ENCODE peak calls at places on chromosomes 1 and 21, in six cellular contexts. M, G, E, O, R and U are unnamed samples.
A peak's percentile ranks its signal among the peaks of the same experiment; 100 is the strongest.

GRCh38 chr1:207499573-207499972 is 3.6 kb downstream of the CR1 start:
- DNase-seq in M (peak; percentile 82), R (peak; percentile 71), G (peak; percentile 81), O (peak; percentile 75), E (peak; percentile 43), U (peak; percentile 65)

GRCh38 chr1:9593492-9594465 is 5.1 kb downstream of the TMEM201 start:
- DNase-seq in G (peak; percentile 49), O (peak; percentile 53), R (peak; percentile 85), M (peak; percentile 68), E (no peak), U (no peak)

GRCh38 chr1:90836345-90836679 is 119.2 kb upstream of the BARHL2 start:
- DNase-seq in M (no peak), E (no peak), G (no peak), O (no peak), R (no peak), U (no peak)

GRCh38 chr1:2072109-2072806 is 22.0 kb downstream of the PRKCZ start:
- DNase-seq in E (no peak), O (peak; percentile 42), R (peak; percentile 41), M (no peak), G (no peak), U (no peak)

GRCh38 chr1:234977891-234978396 is 150.7 kb downstream of the TOMM20 start:
- DNase-seq in E (no peak), R (no peak), M (no peak), G (peak; percentile 53), O (no peak), U (peak; percentile 69)

GRCh38 chr21:27149034-27149433 is 182.1 kb upstream of the ADAMTS5 start:
- DNase-seq in O (no peak), E (no peak), G (no peak), M (no peak), R (no peak), U (no peak)

GRCh38 chr1:151273924-151274466 is 8.1 kb upstream of the ZNF687 start:
- DNase-seq in O (no peak), G (no peak), M (no peak), R (no peak), E (no peak), U (no peak)

GRCh38 chr1:24323281-24323680 is 4.1 kb downstream of the GRHL3 start:
- DNase-seq in R (no peak), M (no peak), E (no peak), G (no peak), O (no peak), U (no peak)

GRCh38 chr1:68120136-68120791 is 69.8 kb upstream of the DIRAS3 start:
- DNase-seq in M (peak; percentile 53), E (no peak), O (no peak), G (peak; percentile 47), R (no peak), U (no peak)

GRCh38 chr1:23869818-23870217 is 1.7 kb upstream of the FUCA1 start:
- DNase-seq in G (no peak), M (no peak), O (no peak), E (no peak), R (no peak), U (no peak)

GRCh38 chr1:11822091-11822490 is 16.1 kb downstream of the CLCN6 start:
- DNase-seq in G (no peak), R (no peak), E (no peak), O (no peak), M (no peak), U (no peak)

GRCh38 chr1:45512641-45513054 is 9.0 kb downstream of the PRDX1 start:
- DNase-seq in R (peak; percentile 64), M (peak; percentile 78), G (peak; percentile 73), E (peak; percentile 31), O (no peak), U (peak; percentile 51)

GRCh38 chr1:10835423-10836421 is 39.3 kb upstream of the CASZ1 start:
- DNase-seq in O (no peak), R (no peak), E (no peak), G (peak; percentile 73), M (peak; percentile 83), U (no peak)

GRCh38 chr1:106998431-106999002 is 58.0 kb upstream of the PRMT6 start:
- DNase-seq in G (no peak), M (no peak), O (no peak), R (no peak), E (no peak), U (no peak)

GRCh38 chr1:229203991-229204632 is 66.8 kb upstream of the RAB4A start:
- DNase-seq in E (no peak), G (no peak), O (no peak), R (no peak), M (no peak), U (no peak)

GRCh38 chr1:24070821-24071393 is 41.0 kb downstream of the MYOM3 start:
- DNase-seq in G (peak; percentile 81), M (peak; percentile 87), E (peak; percentile 47), R (peak; percentile 74), O (peak; percentile 58), U (peak; percentile 62)

GRCh38 chr1:183244466-183244865 is 58.4 kb downstream of the LAMC2 start:
- DNase-seq in R (peak; percentile 75), O (no peak), M (peak; percentile 53), G (peak; percentile 28), E (no peak), U (no peak)

GRCh38 chr1:23745515-23745914 is 2.2 kb downstream of the ELOA start:
- DNase-seq in O (no peak), E (no peak), R (no peak), M (peak; percentile 83), G (no peak), U (no peak)

GRCh38 chr1:151058682-151059341 is 610 bp downstream of the CDC42SE1 start:
- DNase-seq in E (no peak), M (peak; percentile 85), G (peak; percentile 88), R (no peak), O (no peak), U (peak; percentile 35)

GRCh38 chr1:200710166-200710565 is 28.5 kb upstream of the CAMSAP2 start:
- DNase-seq in R (no peak), G (no peak), M (no peak), O (no peak), E (no peak), U (no peak)

GRCh38 chr1:207651583-207651982 is 6.7 kb downstream of the CR1L start:
- DNase-seq in G (no peak), R (no peak), M (no peak), E (no peak), O (no peak), U (no peak)

GRCh38 chr1:87170151-87170550 is 158.5 kb upstream of the LMO4 start:
- DNase-seq in R (no peak), O (peak; percentile 57), G (no peak), M (no peak), E (no peak), U (no peak)

GRCh38 chr1:41696381-41696780 is 211.9 kb upstream of the EDN2 start:
- DNase-seq in G (no peak), O (no peak), E (no peak), R (no peak), M (no peak), U (no peak)

GRCh38 chr21:33308586-33309490 is 15.9 kb upstream of the IFNAR1 start:
- DNase-seq in M (no peak), R (no peak), E (no peak), G (no peak), O (no peak), U (no peak)

GRCh38 chr1:60998786-60999185 is 83.6 kb upstream of the NFIA start:
- DNase-seq in R (no peak), M (no peak), E (no peak), G (no peak), O (no peak), U (no peak)

GRCh38 chr1:226632169-226632884 is 83.8 kb downstream of the STUM start:
- DNase-seq in R (peak; percentile 36), O (no peak), G (no peak), M (no peak), E (no peak), U (peak; percentile 32)

GRCh38 chr1:180956028-180956640 is 43.4 kb downstream of the KIAA1614 start:
- DNase-seq in M (no peak), E (no peak), O (no peak), R (no peak), G (no peak), U (no peak)

GRCh38 chr1:93042134-93042821 is 36.8 kb upstream of the MTF2 start:
- DNase-seq in G (no peak), O (no peak), M (no peak), E (peak; percentile 77), R (no peak), U (no peak)
- H3K4me3 ChIP-seq in G (no peak overlapping the region), O (no peak overlapping the region), M (no peak overlapping the region), E (peak overlapping the region; percentile 59), R (no peak overlapping the region), U (peak overlapping the region; percentile 41)

DNA sequence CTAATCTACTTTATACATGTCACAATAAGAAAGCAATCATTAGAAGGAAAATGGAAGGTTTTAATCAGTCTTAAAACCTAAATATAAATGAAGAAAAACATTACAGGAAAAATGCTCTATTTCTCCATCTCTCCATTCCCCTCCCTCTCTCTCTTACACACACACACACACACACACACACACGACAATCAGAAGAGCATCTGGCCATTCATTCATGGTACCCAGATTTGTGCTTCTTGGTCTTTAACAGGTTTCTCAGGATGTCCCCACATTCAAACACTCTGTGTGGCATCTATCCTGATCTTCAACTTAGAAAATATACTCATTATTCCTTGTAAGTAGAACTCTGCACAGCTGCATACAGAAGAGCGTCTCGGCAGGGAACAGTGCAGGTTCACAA is 801 bp downstream of the LRRC40 start:
- DNase-seq in O (no peak), G (no peak), E (no peak), M (no peak), R (no peak), U (no peak)
- H3K4me3 ChIP-seq in O (peak overlapping the region; percentile 73), G (peak overlapping the region; percentile 75), E (peak overlapping the region; percentile 74), M (peak overlapping the region; percentile 72), R (peak overlapping the region; percentile 87), U (peak overlapping the region; percentile 73)

DNA sequence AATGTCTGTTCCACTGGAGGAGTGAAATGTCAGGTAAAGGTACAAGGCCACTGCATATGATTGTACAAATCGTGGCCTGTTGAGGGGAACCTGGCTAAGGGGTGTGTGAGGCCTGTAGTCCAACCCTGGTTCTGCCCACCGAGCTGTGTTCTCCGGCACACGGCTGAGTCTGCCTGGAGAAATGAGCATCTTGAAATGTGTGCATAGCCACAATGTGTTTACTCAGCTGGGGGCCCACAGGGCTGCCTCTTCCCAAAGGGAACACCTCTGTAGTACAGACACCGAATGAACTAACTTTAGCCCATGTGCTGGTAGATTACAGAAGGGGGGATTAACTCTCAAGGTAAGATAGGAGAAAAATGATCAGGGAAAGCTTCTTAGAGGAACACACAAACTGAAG is 30.2 kb downstream of the AK4 start:
- DNase-seq in R (no peak), O (no peak), G (no peak), M (no peak), E (no peak), U (no peak)
- H3K4me3 ChIP-seq in R (no peak overlapping the region), O (no peak overlapping the region), G (no peak overlapping the region), M (no peak overlapping the region), E (no peak overlapping the region), U (no peak overlapping the region)

GRCh38 chr1:31154000-31154631 is 85.6 kb downstream of the NKAIN1 start:
- DNase-seq in M (no peak), R (no peak), E (no peak), O (no peak), G (no peak), U (no peak)
- H3K4me3 ChIP-seq in M (peak overlapping the region; percentile 37), R (peak overlapping the region; percentile 62), E (peak overlapping the region; percentile 49), O (peak overlapping the region; percentile 67), G (peak overlapping the region; percentile 77), U (peak overlapping the region; percentile 22)

GRCh38 chr1:30285461-30286050 is 437.8 kb downstream of the MATN1 start:
- DNase-seq in M (no peak), G (no peak), R (no peak), E (no peak), O (no peak), U (no peak)
- H3K4me3 ChIP-seq in M (no peak overlapping the region), G (no peak overlapping the region), R (no peak overlapping the region), E (no peak overlapping the region), O (no peak overlapping the region), U (no peak overlapping the region)

GRCh38 chr1:236063551-236063918 is 1.4 kb downstream of the NID1 start:
- DNase-seq in R (no peak), O (no peak), M (no peak), E (no peak), G (no peak), U (no peak)
- H3K4me3 ChIP-seq in R (no peak overlapping the region), O (peak overlapping the region; percentile 63), M (no peak overlapping the region), E (no peak overlapping the region), G (peak overlapping the region; percentile 71), U (peak overlapping the region; percentile 90)